ENCODE peak calls at places on chromosomes 12 and 14, in four cellular contexts. One of them, this sample, is unnamed.

GRCh38 chr14:30621354-30621953 is 665 bp upstream of the SCFD1 start:
- DNase-seq in OCI-LY7: peak; percentile 8
- DNase-seq in ovary: no peak
- DNase-seq in AG09309: no peak
- DNase-seq in this sample: peak; percentile 51

GRCh38 chr12:12705833-12706520 is 10.0 kb upstream of the GPR19 start:
- DNase-seq in OCI-LY7: no peak
- DNase-seq in ovary: no peak
- DNase-seq in AG09309: no peak
- DNase-seq in this sample: no peak

GRCh38 chr14:72040528-72040927 is 108.3 kb downstream of the RGS6 start:
- DNase-seq in OCI-LY7: no peak
- DNase-seq in ovary: no peak
- DNase-seq in AG09309: no peak
- DNase-seq in this sample: no peak

GRCh38 chr14:60724080-60724618 is at the start of gene SIX4:
- DNase-seq in AG09309: peak; percentile 53
- DNase-seq in OCI-LY7: peak; percentile 74
- DNase-seq in ovary: peak; percentile 70
- DNase-seq in this sample: peak; percentile 62

GRCh38 chr12:74337951-74338350 is 199.7 kb upstream of the ATXN7L3B start:
- DNase-seq in AG09309: no peak
- DNase-seq in ovary: no peak
- DNase-seq in OCI-LY7: no peak
- DNase-seq in this sample: no peak

GRCh38 chr14:33676135-33676566 is 274.7 kb downstream of the EGLN3 start:
- DNase-seq in ovary: no peak
- DNase-seq in AG09309: no peak
- DNase-seq in OCI-LY7: no peak
- DNase-seq in this sample: peak; percentile 22

GRCh38 chr14:103418508-103418818 is 33.2 kb downstream of the MARK3 start:
- DNase-seq in OCI-LY7: no peak
- DNase-seq in ovary: no peak
- DNase-seq in AG09309: no peak
- DNase-seq in this sample: peak; percentile 55

GRCh38 chr12:4833511-4833910 is 76.2 kb upstream of the KCNA1 start:
- DNase-seq in ovary: no peak
- DNase-seq in OCI-LY7: no peak
- DNase-seq in AG09309: no peak
- DNase-seq in this sample: no peak

GRCh38 chr12:53048033-53048779 is 1.7 kb upstream of the TNS2 start:
- DNase-seq in ovary: peak; percentile 63
- DNase-seq in OCI-LY7: no peak
- DNase-seq in AG09309: no peak
- DNase-seq in this sample: no peak

GRCh38 chr14:44712095-44712822 is 205.2 kb upstream of the FSCB start:
- DNase-seq in OCI-LY7: no peak
- DNase-seq in AG09309: no peak
- DNase-seq in ovary: no peak
- DNase-seq in this sample: no peak

GRCh38 chr12:42575717-42576116 is 13.8 kb downstream of the PRICKLE1 start:
- DNase-seq in OCI-LY7: no peak
- DNase-seq in AG09309: no peak
- DNase-seq in ovary: no peak
- DNase-seq in this sample: no peak

GRCh38 chr12:131347345-131347714 is 363.6 kb upstream of the SFSWAP start:
- DNase-seq in OCI-LY7: no peak
- DNase-seq in ovary: no peak
- DNase-seq in AG09309: no peak
- DNase-seq in this sample: no peak

GRCh38 chr14:32998433-32998832 is 59.8 kb downstream of the NPAS3 start:
- DNase-seq in ovary: no peak
- DNase-seq in AG09309: peak; percentile 14
- DNase-seq in OCI-LY7: no peak
- DNase-seq in this sample: no peak

GRCh38 chr12:108677381-108677780 is 43.7 kb upstream of the SELPLG start:
- DNase-seq in AG09309: no peak
- DNase-seq in OCI-LY7: no peak
- DNase-seq in ovary: no peak
- DNase-seq in this sample: no peak

GRCh38 chr12:2384533-2385328 is 331.9 kb downstream of the CACNA1C start:
- DNase-seq in AG09309: peak; percentile 79
- DNase-seq in OCI-LY7: no peak
- DNase-seq in ovary: no peak
- DNase-seq in this sample: no peak

DNA sequence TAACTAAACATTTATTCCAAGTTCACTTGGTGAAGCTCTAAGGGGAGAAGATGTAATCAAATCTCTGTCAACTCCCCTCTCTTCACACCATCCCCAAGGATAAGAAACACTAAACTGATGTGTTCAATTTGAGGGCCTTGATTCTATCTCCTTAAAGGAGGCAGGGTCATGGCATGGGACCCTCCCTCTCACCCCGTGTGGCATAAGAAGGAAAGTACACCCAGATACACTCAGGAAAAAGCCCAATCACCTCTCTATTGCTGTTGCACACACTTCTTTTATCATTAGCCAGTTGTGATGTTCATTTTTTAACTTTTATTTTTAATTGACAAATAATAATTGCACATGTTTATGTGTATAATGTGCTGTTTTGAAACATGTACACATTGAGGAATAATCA is 35.1 kb downstream of the WASHC3 start:
- DNase-seq in AG09309: no peak
- DNase-seq in ovary: no peak
- DNase-seq in OCI-LY7: peak; percentile 8
- DNase-seq in this sample: no peak
- TF ChIP-seq CTCF in AG09309: no peak
- TF ChIP-seq CTCF in ovary: no peak
- TF ChIP-seq CTCF in OCI-LY7: peak; percentile 48
- TF ChIP-seq CTCF in this sample: no peak

GRCh38 chr14:22487941-22488340 is 101.1 kb downstream of the DAD1 start:
- DNase-seq in ovary: no peak
- DNase-seq in OCI-LY7: no peak
- DNase-seq in AG09309: no peak
- DNase-seq in this sample: peak; percentile 55

GRCh38 chr14:22491683-22492483 is 97.1 kb downstream of the DAD1 start:
- DNase-seq in AG09309: no peak
- DNase-seq in OCI-LY7: no peak
- DNase-seq in ovary: no peak
- DNase-seq in this sample: peak; percentile 90

GRCh38 chr14:22489247-22489551 is 99.8 kb downstream of the DAD1 start:
- DNase-seq in AG09309: no peak
- DNase-seq in ovary: no peak
- DNase-seq in OCI-LY7: no peak
- DNase-seq in this sample: peak; percentile 61

GRCh38 chr14:22488522-22489246 is 100.3 kb downstream of the DAD1 start:
- DNase-seq in AG09309: no peak
- DNase-seq in OCI-LY7: no peak
- DNase-seq in ovary: no peak
- DNase-seq in this sample: peak; percentile 89

GRCh38 chr14:22489957-22490950 is 98.8 kb downstream of the DAD1 start:
- DNase-seq in OCI-LY7: no peak
- DNase-seq in AG09309: no peak
- DNase-seq in ovary: no peak
- DNase-seq in this sample: peak; percentile 86
- H3K4me3 ChIP-seq in OCI-LY7: peak overlapping the region; percentile 56
- H3K4me3 ChIP-seq in AG09309: no peak overlapping the region
- H3K4me3 ChIP-seq in ovary: no peak overlapping the region
- H3K4me3 ChIP-seq in this sample: peak overlapping the region; percentile 65

DNA sequence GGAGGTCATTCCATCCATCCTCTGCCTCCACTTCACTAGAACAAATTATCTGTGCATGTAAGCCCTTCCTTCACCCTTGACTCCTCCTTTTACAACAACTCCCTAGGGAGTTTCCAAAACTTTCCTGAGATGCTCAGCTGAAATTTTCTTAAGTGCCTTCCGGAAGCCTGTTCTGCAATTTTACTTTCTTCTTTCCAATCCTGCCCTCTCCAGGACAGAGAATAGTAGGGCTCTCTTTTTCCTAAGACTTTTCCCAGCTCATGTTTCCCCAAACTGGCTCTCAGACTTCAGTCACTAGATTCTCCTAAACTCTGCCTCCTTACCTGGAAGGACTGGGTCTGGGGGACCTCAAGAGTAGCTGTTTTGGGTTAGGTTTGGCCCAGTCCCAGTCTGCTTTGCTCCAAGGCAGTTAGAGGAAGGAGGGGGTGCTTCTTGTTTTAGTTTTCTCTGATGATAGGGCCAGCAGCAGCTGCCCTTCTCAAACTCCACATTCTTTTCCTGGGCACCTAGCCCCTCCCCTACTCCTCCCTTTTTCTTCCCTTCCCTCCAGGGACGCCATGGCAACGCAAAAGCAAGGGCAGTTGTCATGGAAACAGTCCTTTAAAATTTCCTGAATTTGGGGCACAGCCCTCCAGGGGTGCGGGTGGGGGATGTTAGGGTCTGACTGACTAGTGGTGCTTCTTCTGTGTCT is 17.1 kb downstream of the PPP1R1A start:
- DNase-seq in ovary: no peak
- DNase-seq in OCI-LY7: no peak
- DNase-seq in AG09309: no peak
- DNase-seq in this sample: no peak
- TF ChIP-seq CTCF in ovary: no peak
- TF ChIP-seq CTCF in OCI-LY7: no peak
- TF ChIP-seq CTCF in AG09309: no peak
- TF ChIP-seq CTCF in this sample: no peak

GRCh38 chr12:124465473-124465872 is 101.9 kb downstream of the NCOR2 start:
- DNase-seq in ovary: no peak
- DNase-seq in OCI-LY7: no peak
- DNase-seq in AG09309: no peak
- DNase-seq in this sample: no peak
- H3K4me3 ChIP-seq in ovary: no peak overlapping the region
- H3K4me3 ChIP-seq in OCI-LY7: peak overlapping the region; percentile 46
- H3K4me3 ChIP-seq in AG09309: no peak overlapping the region
- H3K4me3 ChIP-seq in this sample: peak overlapping the region; percentile 42

This sample was measured in GM12865.